ENCODE peak calls at places on chromosomes 1 and 21, in ten cellular contexts. J is astrocyte, U is Panc1, Q is Peyer's patch, A is neuronal stem cell, X is tibial artery, I is PC-9, V is aorta, D is SJCRH30, C is uterus. R is an unnamed sample.

GRCh38 chr21:45640888-45641479 is 2.5 kb upstream of the PCBP3 start:
- DNase-seq in D (no peak), V (no peak), C (no peak), I (no peak), X (no peak), Q (peak; percentile 59), A (no peak), J (no peak), U (no peak), R (no peak)

GRCh38 chr1:10170362-10170665 is 40.1 kb upstream of the KIF1B start:
- DNase-seq in J (peak; percentile 10), Q (no peak), X (no peak), U (no peak), D (no peak), I (no peak), V (no peak), C (no peak), A (no peak), R (peak; percentile 65)

GRCh38 chr1:109723351-109723750 is 11.3 kb downstream of the GSTM5 start:
- DNase-seq in J (peak; percentile 4), A (no peak), C (no peak), V (no peak), D (no peak), I (peak; percentile 19), Q (no peak), X (no peak), U (no peak), R (no peak)

GRCh38 chr1:40630488-40631223 is 34.8 kb downstream of the RIMS3 start:
- DNase-seq in X (no peak), A (peak; percentile 42), C (no peak), V (no peak), Q (peak; percentile 52), U (no peak), J (no peak), I (no peak), D (peak; percentile 43), R (no peak)

GRCh38 chr1:212561501-212561931 is 47.0 kb upstream of the ATF3 start:
- DNase-seq in D (no peak), X (peak; percentile 86), Q (no peak), C (peak; percentile 34), A (no peak), V (peak; percentile 88), J (peak; percentile 68), I (peak; percentile 67), U (peak; percentile 48), R (peak; percentile 16)

GRCh38 chr1:93846151-93846928 is 32.7 kb downstream of the DNTTIP2 start:
- DNase-seq in C (peak; percentile 88), D (peak; percentile 94), U (no peak), V (peak; percentile 96), J (peak; percentile 65), I (peak; percentile 81), A (peak; percentile 69), X (peak; percentile 93), Q (peak; percentile 92), R (peak; percentile 74)

GRCh38 chr1:109691762-109692161 is 4.1 kb downstream of the GSTM1 start:
- DNase-seq in A (no peak), C (peak; percentile 50), X (no peak), D (no peak), U (no peak), J (no peak), V (no peak), Q (no peak), I (no peak), R (no peak)

GRCh38 chr1:196180847-196181593 is 427.2 kb downstream of the KCNT2 start:
- DNase-seq in D (no peak), U (peak; percentile 59), V (no peak), X (no peak), Q (no peak), I (peak; percentile 13), A (no peak), J (peak; percentile 98), C (no peak), R (peak; percentile 96)

GRCh38 chr1:152907686-152908601 is at the start of gene IVL:
- DNase-seq in A (no peak), Q (no peak), I (peak; percentile 82), U (no peak), D (no peak), X (no peak), C (no peak), V (no peak), J (no peak), R (peak; percentile 87)
- H3K4me1 ChIP-seq in A (no peaks in the 10 kb centered on the region), Q (no peaks in the 10 kb centered on the region), I (peaks cover 44% of the 10 kb centered on the region), U (no peaks in the 10 kb centered on the region), D (no peaks in the 10 kb centered on the region), X (no peaks in the 10 kb centered on the region), C (no peaks in the 10 kb centered on the region), V (no peaks in the 10 kb centered on the region), J (peaks cover 4% of the 10 kb centered on the region), R (peaks cover 73% of the 10 kb centered on the region)

DNA sequence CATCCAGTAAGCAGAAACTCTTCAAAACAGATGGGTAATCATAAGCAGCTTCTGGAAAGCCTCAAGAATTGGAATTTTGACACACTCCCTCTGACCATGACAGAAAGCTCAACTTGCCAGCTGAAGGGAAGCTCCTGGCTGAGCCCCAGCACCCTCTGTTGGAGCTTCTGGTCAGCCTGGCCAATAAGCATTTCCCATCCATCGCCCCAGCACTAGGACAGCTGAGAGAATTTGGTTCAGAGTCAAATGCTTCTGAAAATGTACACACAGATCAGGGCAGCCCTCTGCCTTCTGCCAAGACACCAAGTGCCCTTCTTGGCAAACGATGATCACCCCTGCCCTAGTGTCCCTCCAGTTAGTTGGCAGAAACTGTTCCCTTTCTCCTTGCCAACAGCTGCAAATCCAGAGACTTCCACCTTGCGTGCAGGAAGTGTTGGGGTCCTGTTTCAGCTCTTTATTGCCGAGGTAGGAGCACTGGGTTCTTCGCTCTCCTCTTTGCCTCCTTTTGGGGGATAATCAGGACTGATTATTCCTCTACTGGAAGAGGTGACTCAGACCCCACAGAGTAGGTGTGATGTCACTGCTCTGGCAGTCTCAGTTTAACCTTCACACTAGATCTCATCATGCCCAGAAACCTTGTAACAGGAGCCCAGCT is 11.9 kb downstream of the PIGV start:
- DNase-seq in X (peak; percentile 71), A (no peak), U (no peak), D (peak; percentile 52), Q (no peak), I (peak; percentile 59), V (no peak), C (peak; percentile 71), J (peak; percentile 81), R (peak; percentile 83)
- H3K4me3 ChIP-seq in X (peak overlapping the region; percentile 7), A (no peak overlapping the region), U (no peak overlapping the region), D (no peak overlapping the region), Q (peak overlapping the region; percentile 13), I (peak overlapping the region; percentile 37), V (no peak overlapping the region), C (no peak overlapping the region), J (no peak overlapping the region), R (no peak overlapping the region)

GRCh38 chr1:205310981-205311704 is 10.4 kb downstream of the NUAK2 start:
- DNase-seq in I (no peak), A (no peak), V (no peak), U (no peak), Q (no peak), X (no peak), J (no peak), D (no peak), C (no peak), R (no peak)

GRCh38 chr1:205312866-205313680 is 8.5 kb downstream of the NUAK2 start:
- DNase-seq in A (no peak), J (no peak), U (no peak), I (no peak), V (no peak), D (peak; percentile 51), C (no peak), Q (no peak), X (no peak), R (no peak)

GRCh38 chr1:205314986-205315618 is 6.4 kb downstream of the NUAK2 start:
- DNase-seq in D (no peak), Q (no peak), I (no peak), A (no peak), C (no peak), U (no peak), V (no peak), J (no peak), X (no peak), R (no peak)

GRCh38 chr1:205316179-205316578 is 5.4 kb downstream of the NUAK2 start:
- DNase-seq in J (no peak), A (no peak), V (no peak), D (no peak), Q (no peak), X (no peak), C (no peak), I (no peak), U (no peak), R (no peak)

GRCh38 chr1:205313681-205314308 is 7.8 kb downstream of the NUAK2 start:
- DNase-seq in A (peak; percentile 98), Q (no peak), U (no peak), J (peak; percentile 87), C (peak; percentile 30), X (peak; percentile 70), V (peak; percentile 80), I (no peak), D (peak; percentile 94), R (no peak)
- H3K4me1 ChIP-seq in A (peaks cover 61% of the 10 kb centered on the region), Q (peaks cover 33% of the 10 kb centered on the region), U (peaks cover 58% of the 10 kb centered on the region), J (peaks cover 40% of the 10 kb centered on the region), C (no peaks in the 10 kb centered on the region), X (peaks cover 18% of the 10 kb centered on the region), V (no peaks in the 10 kb centered on the region), I (peaks cover 28% of the 10 kb centered on the region), D (peaks cover 37% of the 10 kb centered on the region), R (peaks cover 31% of the 10 kb centered on the region)

GRCh38 chr1:161070737-161071136 is 1.0 kb upstream of the ARHGAP30 start:
- DNase-seq in J (no peak), Q (no peak), I (no peak), C (no peak), A (no peak), V (no peak), X (no peak), U (no peak), D (no peak), R (no peak)

GRCh38 chr1:161066694-161067093 is 3.0 kb downstream of the ARHGAP30 start:
- DNase-seq in I (no peak), V (peak; percentile 6), X (no peak), A (no peak), D (no peak), Q (no peak), U (no peak), C (no peak), J (no peak), R (no peak)

GRCh38 chr1:161069731-161070270 is at the start of gene ARHGAP30:
- DNase-seq in A (no peak), C (peak; percentile 25), J (no peak), Q (no peak), X (peak; percentile 80), V (peak; percentile 81), U (no peak), D (peak; percentile 21), I (no peak), R (no peak)

GRCh38 chr1:161069201-161069685 is 448 bp downstream of the ARHGAP30 start:
- DNase-seq in Q (no peak), U (no peak), C (no peak), D (no peak), A (no peak), I (no peak), J (no peak), V (peak; percentile 66), X (no peak), R (no peak)

DNA sequence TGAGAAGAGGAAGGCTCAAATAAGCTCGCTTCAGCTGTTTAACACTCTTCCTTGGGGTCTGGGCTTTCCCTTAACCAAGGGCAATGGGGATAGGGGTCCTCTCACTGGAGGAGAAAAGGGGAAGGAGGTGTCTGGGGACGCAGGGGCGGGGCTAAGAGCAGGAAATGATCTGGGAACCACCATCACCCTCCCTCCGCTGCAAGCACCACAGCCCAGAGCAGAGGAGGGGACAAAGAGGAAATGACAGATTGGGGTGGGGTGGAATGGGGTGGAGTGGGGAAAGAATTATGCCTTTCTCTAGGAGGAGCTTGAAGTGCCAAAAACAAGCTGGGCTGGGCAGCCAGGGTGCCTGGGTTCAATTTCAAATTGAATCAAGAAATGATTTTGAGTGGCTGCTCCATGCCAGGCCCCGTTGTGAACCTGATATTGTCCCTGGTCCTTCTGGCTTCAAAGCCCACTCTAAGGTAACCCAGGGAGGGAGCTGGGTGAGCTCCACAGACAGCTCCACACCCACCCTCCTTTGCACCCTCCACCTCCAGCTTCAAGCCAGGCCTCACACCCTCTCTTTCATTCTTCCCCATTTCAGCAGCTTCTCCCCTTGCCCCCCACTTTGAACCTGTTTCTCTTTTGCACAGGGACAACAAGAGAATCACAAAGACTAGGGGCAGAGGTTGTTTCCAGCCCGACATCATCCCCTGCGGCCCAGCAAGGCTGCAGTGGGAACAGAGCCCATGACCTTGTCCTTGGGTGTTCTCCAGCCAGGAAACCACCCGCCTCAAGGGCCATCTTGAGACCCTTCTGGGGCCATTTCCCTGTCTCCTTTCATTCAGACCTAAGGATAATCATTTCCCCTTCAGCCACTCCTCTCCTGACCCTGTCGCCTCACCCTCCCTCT is 1.1 kb downstream of the ARHGAP30 start:
- DNase-seq in X (peak; percentile 80), A (no peak), V (peak; percentile 81), Q (no peak), U (no peak), C (no peak), D (no peak), I (no peak), J (no peak), R (no peak)
- H3K4me3 ChIP-seq in X (peak overlapping the region; percentile 38), A (no peak overlapping the region), V (no peak overlapping the region), Q (peak overlapping the region; percentile 48), U (no peak overlapping the region), C (no peak overlapping the region), D (no peak overlapping the region), I (no peak overlapping the region), J (no peak overlapping the region), R (no peak overlapping the region)

R was measured in mammary epithelial cell.